ENCODE peak calls at places on chromosomes 7 and 10, in five cellular contexts. U is H1, Z is HepG2, B is WTC11, S is K562. V is an unnamed sample.

GRCh38 chr7:141145630-141145982 is 71.7 kb downstream of the TMEM178B start:
- DNase-seq in B (no peak), U (no peak), S (no peak), Z (no peak), V (no peak)

GRCh38 chr7:5598261-5598761 is 174.7 kb upstream of the TNRC18 start:
- DNase-seq in U (no peak), B (no peak), S (peak; percentile 67), Z (no peak), V (no peak)

GRCh38 chr10:113527181-113527580 is 25.7 kb upstream of the HABP2 start:
- DNase-seq in Z (no peak), S (no peak), B (no peak), U (no peak), V (no peak)

GRCh38 chr7:30348083-30348560 is 63.7 kb downstream of the ZNRF2 start:
- DNase-seq in S (peak; percentile 77), B (no peak), Z (peak; percentile 30), U (no peak), V (peak; percentile 85)

GRCh38 chr7:3356173-3356572 is 55.1 kb downstream of the SDK1 start:
- DNase-seq in U (no peak), Z (no peak), S (no peak), B (no peak), V (no peak)

GRCh38 chr10:72335394-72336258 is 19.1 kb downstream of the DNAJB12 start:
- DNase-seq in B (no peak), U (no peak), S (no peak), Z (no peak), V (no peak)

GRCh38 chr7:129209067-129209926 is 15.5 kb upstream of the AHCYL2 start:
- DNase-seq in B (no peak), U (no peak), S (no peak), Z (no peak), V (no peak)

GRCh38 chr10:120392671-120393079 is 64.4 kb upstream of the PLPP4 start:
- DNase-seq in S (no peak), B (no peak), Z (no peak), U (no peak), V (no peak)

GRCh38 chr10:58514102-58514472 is 1.4 kb downstream of the BICC1 start:
- DNase-seq in U (no peak), Z (no peak), S (no peak), B (no peak), V (no peak)

GRCh38 chr7:25820432-25821040 is 331.5 kb upstream of the NFE2L3 start:
- DNase-seq in Z (no peak), S (peak; percentile 52), B (peak; percentile 40), U (no peak), V (no peak)

GRCh38 chr7:155734445-155734809 is 77.8 kb downstream of the SHH start:
- DNase-seq in U (no peak), S (no peak), B (no peak), Z (no peak), V (no peak)

GRCh38 chr10:93945814-93946213 is 47.9 kb upstream of the PLCE1 start:
- DNase-seq in Z (no peak), U (no peak), B (no peak), S (no peak), V (no peak)

GRCh38 chr10:29834990-29835569 is 200.3 kb upstream of the SVIL start:
- DNase-seq in B (no peak), S (no peak), U (no peak), Z (no peak), V (no peak)

GRCh38 chr7:6133249-6133648 is 102.1 kb downstream of the ANKRD61 start:
- DNase-seq in Z (no peak), B (no peak), S (no peak), U (no peak), V (no peak)

GRCh38 chr7:119377-120163 is 72.8 kb upstream of the FAM20C start:
- DNase-seq in U (no peak), Z (no peak), S (no peak), B (no peak), V (no peak)

GRCh38 chr10:27558612-27559020 is 54.5 kb downstream of the RAB18 start:
- DNase-seq in U (peak; percentile 7), S (peak; percentile 78), Z (peak; percentile 68), B (peak; percentile 55), V (no peak)

GRCh38 chr7:131932271-131932670 is 375.8 kb upstream of the PODXL start:
- DNase-seq in B (no peak), Z (no peak), S (no peak), U (no peak), V (no peak)

GRCh38 chr10:11225935-11226334 is 208.3 kb downstream of the CELF2 start:
- DNase-seq in S (peak; percentile 52), Z (no peak), U (no peak), B (no peak), V (no peak)

GRCh38 chr7:78605131-78605530 is 806.6 kb downstream of the PHTF2 start:
- DNase-seq in U (no peak), B (no peak), S (no peak), Z (no peak), V (no peak)

GRCh38 chr10:11272915-11273389 is 255.3 kb downstream of the CELF2 start:
- DNase-seq in B (no peak), S (no peak), U (no peak), Z (no peak), V (peak; percentile 64)

GRCh38 chr10:29908977-29909376 is 150.4 kb downstream of the JCAD start:
- DNase-seq in S (no peak), Z (no peak), U (no peak), B (no peak), V (no peak)

GRCh38 chr7:40983106-40983505 is 719.8 kb downstream of the INHBA start:
- DNase-seq in Z (no peak), U (no peak), S (no peak), B (no peak), V (no peak)

GRCh38 chr10:15168296-15168780 is at the start of gene NMT2:
- DNase-seq in U (peak; percentile 47), Z (peak; percentile 63), S (peak; percentile 86), B (peak; percentile 87), V (no peak)

GRCh38 chr10:35579726-35580420 is 25.3 kb upstream of the GJD4 start:
- DNase-seq in U (no peak), Z (no peak), B (no peak), S (no peak), V (no peak)

GRCh38 chr10:14144491-14144890 is 186.2 kb downstream of the FRMD4A start:
- DNase-seq in B (no peak), S (no peak), Z (no peak), U (no peak), V (no peak)

GRCh38 chr10:70672165-70672992 is at the start of gene ADAMTS14:
- DNase-seq in B (peak; percentile 53), Z (no peak), U (peak; percentile 13), S (peak; percentile 86), V (no peak)

GRCh38 chr7:3482147-3482921 is 181.3 kb downstream of the SDK1 start:
- DNase-seq in S (peak; percentile 38), B (peak; percentile 64), U (peak; percentile 39), Z (peak; percentile 55), V (no peak)

GRCh38 chr10:93150289-93150688 is 76.6 kb downstream of the CYP26A1 start:
- DNase-seq in U (no peak), Z (no peak), B (no peak), S (no peak), V (no peak)

GRCh38 chr10:344582-345200 is 209.4 kb downstream of the ZMYND11 start:
- DNase-seq in Z (no peak), U (no peak), S (no peak), B (no peak), V (no peak)

GRCh38 chr7:39749177-39749576 is 125.8 kb downstream of the RALA start:
- DNase-seq in B (no peak), U (no peak), Z (no peak), S (no peak), V (no peak)

GRCh38 chr10:62866451-62866850 is 50.3 kb upstream of the EGR2 start:
- DNase-seq in Z (no peak), S (no peak), U (no peak), B (no peak), V (no peak)

GRCh38 chr10:92727141-92727540 is 37.4 kb downstream of the HHEX start:
- DNase-seq in S (no peak), U (no peak), B (no peak), Z (no peak), V (no peak)

GRCh38 chr10:103854687-103855423 is 521 bp downstream of the SH3PXD2A start:
- DNase-seq in B (peak; percentile 53), S (no peak), Z (no peak), U (no peak), V (no peak)

GRCh38 chr7:75872073-75872782 is 6.6 kb upstream of the RHBDD2 start:
- DNase-seq in B (no peak), S (peak; percentile 52), U (no peak), Z (no peak), V (no peak)

GRCh38 chr7:82965088-82966036 is 197.3 kb downstream of the PCLO start:
- DNase-seq in Z (no peak), B (no peak), U (no peak), S (no peak), V (no peak)
- TF ChIP-seq CREB1 in Z (no peak), B (no peak), U (no peak), S (no peak), V (no peak)

GRCh38 chr10:127145173-127145572 is 51.2 kb downstream of the INSYN2A start:
- DNase-seq in B (no peak), Z (no peak), U (no peak), S (no peak), V (no peak)
- TF ChIP-seq CREB1 in B (no peak), Z (no peak), U (no peak), S (no peak), V (no peak)

DNA sequence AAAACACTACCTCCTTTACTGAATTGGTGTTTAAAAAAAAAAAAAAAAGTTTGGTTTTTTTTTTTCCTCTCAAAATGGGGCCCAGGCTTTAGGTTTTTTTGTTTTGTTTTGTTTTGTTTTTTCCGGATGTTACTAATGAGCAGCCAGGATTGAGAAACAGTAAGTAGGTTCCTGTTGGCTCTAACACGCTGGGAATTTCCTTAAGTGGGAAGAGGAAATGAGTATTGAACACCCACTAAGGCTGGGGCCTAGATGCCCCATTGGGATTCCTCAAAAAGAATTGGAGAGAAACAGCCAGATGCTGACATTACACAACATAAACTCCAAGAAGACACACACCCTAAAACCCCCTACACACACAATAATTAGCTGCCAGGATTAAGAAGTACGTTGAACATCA is 102.2 kb upstream of the NANOS1 start:
- DNase-seq in B (no peak), S (no peak), U (no peak), Z (no peak), V (no peak)
- TF ChIP-seq CREB1 in B (no peak), S (no peak), U (no peak), Z (no peak), V (no peak)

DNA sequence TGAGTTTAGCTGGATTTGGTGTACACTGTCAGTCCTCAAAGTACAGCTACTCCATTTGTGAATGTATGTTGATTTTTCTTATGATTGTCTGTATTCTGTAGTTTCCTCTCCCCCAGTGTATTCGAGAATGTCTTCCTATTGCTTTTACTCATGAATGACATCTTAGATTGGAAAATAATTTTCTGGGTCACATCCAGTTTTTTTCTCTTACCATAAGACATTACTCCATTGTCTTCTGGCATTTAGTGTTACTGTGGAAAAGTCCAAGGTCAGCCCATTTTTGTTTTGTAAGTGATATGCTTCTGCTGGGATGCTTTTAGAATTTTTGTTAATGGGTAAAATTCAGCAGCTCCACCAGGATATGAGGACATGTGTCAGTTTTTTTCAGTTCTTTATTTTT is 33.5 kb downstream of the WAC start:
- DNase-seq in U (no peak), S (no peak), Z (peak; percentile 30), B (no peak), V (no peak)
- TF ChIP-seq CREB1 in U (no peak), S (no peak), Z (no peak), B (no peak), V (no peak)